ENCODE peak calls at places on chromosomes 16 and 17, in four cellular contexts. One of them, this sample, is unnamed.

GRCh38 chr17:81854974-81855774 is 5.2 kb downstream of the P4HB start:
- DNase-seq in endothelial cell of umbilical vein: no peak
- DNase-seq in tibial nerve: no peak
- DNase-seq in GM23338: peak
- DNase-seq in this sample: peak

GRCh38 chr16:86866986-86867722 is 288.8 kb downstream of the FOXL1 start:
- DNase-seq in endothelial cell of umbilical vein: no peak
- DNase-seq in tibial nerve: no peak
- DNase-seq in GM23338: no peak
- DNase-seq in this sample: no peak

GRCh38 chr17:47363171-47363570 is 39.4 kb downstream of the EFCAB13 start:
- DNase-seq in endothelial cell of umbilical vein: no peak
- DNase-seq in tibial nerve: no peak
- DNase-seq in GM23338: no peak
- DNase-seq in this sample: peak

GRCh38 chr17:62700964-62701705 is 73.7 kb downstream of the MRC2 start:
- DNase-seq in endothelial cell of umbilical vein: no peak
- DNase-seq in tibial nerve: no peak
- DNase-seq in GM23338: no peak
- DNase-seq in this sample: no peak

GRCh38 chr17:1714980-1715802 is 5.0 kb upstream of the TLCD2 start:
- DNase-seq in endothelial cell of umbilical vein: peak
- DNase-seq in tibial nerve: peak
- DNase-seq in GM23338: peak
- DNase-seq in this sample: peak

GRCh38 chr16:30006659-30007377 is 4.0 kb downstream of the DOC2A start:
- DNase-seq in endothelial cell of umbilical vein: no peak
- DNase-seq in tibial nerve: no peak
- DNase-seq in GM23338: no peak
- DNase-seq in this sample: no peak

GRCh38 chr17:78717431-78717980 is 64.6 kb downstream of the CYTH1 start:
- DNase-seq in endothelial cell of umbilical vein: peak
- DNase-seq in tibial nerve: peak
- DNase-seq in GM23338: peak
- DNase-seq in this sample: peak

GRCh38 chr17:58323420-58324408 is 4.9 kb downstream of the TSPOAP1 start:
- DNase-seq in endothelial cell of umbilical vein: no peak
- DNase-seq in tibial nerve: no peak
- DNase-seq in GM23338: no peak
- DNase-seq in this sample: no peak

GRCh38 chr16:66660422-66661209 is 35.9 kb downstream of the CMTM4 start:
- DNase-seq in endothelial cell of umbilical vein: peak
- DNase-seq in tibial nerve: peak
- DNase-seq in GM23338: peak
- DNase-seq in this sample: peak

GRCh38 chr17:36183001-36183810 is 6.8 kb upstream of the TBC1D3B start:
- DNase-seq in endothelial cell of umbilical vein: no peak
- DNase-seq in tibial nerve: no peak
- DNase-seq in GM23338: peak
- DNase-seq in this sample: peak

GRCh38 chr17:36185416-36185815 is 9.0 kb upstream of the TBC1D3B start:
- DNase-seq in endothelial cell of umbilical vein: no peak
- DNase-seq in tibial nerve: no peak
- DNase-seq in GM23338: no peak
- DNase-seq in this sample: no peak

GRCh38 chr17:36183811-36184765 is 7.7 kb upstream of the TBC1D3B start:
- DNase-seq in endothelial cell of umbilical vein: no peak
- DNase-seq in tibial nerve: no peak
- DNase-seq in GM23338: no peak
- DNase-seq in this sample: no peak

DNA sequence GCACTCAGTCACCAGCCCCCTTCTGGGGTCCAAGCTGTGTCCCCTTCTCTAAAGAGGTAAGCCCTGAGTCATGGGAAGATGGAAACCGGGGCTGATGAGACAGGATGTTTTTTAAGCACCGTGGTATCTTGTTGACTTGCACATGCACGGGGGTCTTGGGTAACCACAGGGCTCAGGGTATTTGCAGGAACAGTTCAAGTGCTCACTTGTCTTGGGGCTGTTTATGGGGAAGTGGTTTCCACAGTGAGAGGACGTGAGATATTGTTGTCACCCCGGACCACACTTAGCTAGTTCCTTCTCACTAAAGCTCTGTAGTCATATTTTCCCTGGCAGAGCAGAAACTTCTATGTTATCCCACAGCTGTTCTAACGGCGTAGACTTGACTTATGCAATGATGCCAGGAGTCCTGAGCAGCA is 7.7 kb downstream of the CCL3L1 start:
- DNase-seq in endothelial cell of umbilical vein: no peak
- DNase-seq in tibial nerve: no peak
- DNase-seq in GM23338: no peak
- DNase-seq in this sample: no peak
- H3K27ac ChIP-seq in endothelial cell of umbilical vein: no peak
- H3K27ac ChIP-seq in tibial nerve: no peak
- H3K27ac ChIP-seq in GM23338: no peak
- H3K27ac ChIP-seq in this sample: no peak

GRCh38 chr16:15880434-15880833 is 8.0 kb downstream of the CEP20 start:
- DNase-seq in endothelial cell of umbilical vein: no peak
- DNase-seq in tibial nerve: no peak
- DNase-seq in GM23338: no peak
- DNase-seq in this sample: no peak

GRCh38 chr16:15876503-15876902 is 11.9 kb downstream of the CEP20 start:
- DNase-seq in endothelial cell of umbilical vein: no peak
- DNase-seq in tibial nerve: no peak
- DNase-seq in GM23338: no peak
- DNase-seq in this sample: no peak

GRCh38 chr16:15873737-15874136 is 14.7 kb downstream of the CEP20 start:
- DNase-seq in endothelial cell of umbilical vein: no peak
- DNase-seq in tibial nerve: no peak
- DNase-seq in GM23338: no peak
- DNase-seq in this sample: no peak

GRCh38 chr16:15879255-15879804 is 9.1 kb downstream of the CEP20 start:
- DNase-seq in endothelial cell of umbilical vein: peak
- DNase-seq in tibial nerve: no peak
- DNase-seq in GM23338: no peak
- DNase-seq in this sample: peak

GRCh38 chr16:15874745-15875314 is 13.6 kb downstream of the CEP20 start:
- DNase-seq in endothelial cell of umbilical vein: peak
- DNase-seq in tibial nerve: peak
- DNase-seq in GM23338: peak
- DNase-seq in this sample: peak
- TF ChIP-seq CTCF in endothelial cell of umbilical vein: peak
- TF ChIP-seq CTCF in tibial nerve: peak
- TF ChIP-seq CTCF in GM23338: peak
- TF ChIP-seq CTCF in this sample: peak

GRCh38 chr17:68610554-68610953 is 9.4 kb upstream of the FAM20A start:
- DNase-seq in endothelial cell of umbilical vein: no peak
- DNase-seq in tibial nerve: no peak
- DNase-seq in GM23338: no peak
- DNase-seq in this sample: no peak
- H3K4me3 ChIP-seq in endothelial cell of umbilical vein: no peak
- H3K4me3 ChIP-seq in tibial nerve: no peak
- H3K4me3 ChIP-seq in GM23338: no peak
- H3K4me3 ChIP-seq in this sample: no peak

GRCh38 chr17:30068465-30068864 is 48.2 kb upstream of the NSRP1 start:
- DNase-seq in endothelial cell of umbilical vein: no peak
- DNase-seq in tibial nerve: no peak
- DNase-seq in GM23338: no peak
- DNase-seq in this sample: no peak

GRCh38 chr17:30074726-30075125 is 41.9 kb upstream of the NSRP1 start:
- DNase-seq in endothelial cell of umbilical vein: no peak
- DNase-seq in tibial nerve: no peak
- DNase-seq in GM23338: no peak
- DNase-seq in this sample: no peak

GRCh38 chr17:30074254-30074653 is 42.4 kb upstream of the NSRP1 start:
- DNase-seq in endothelial cell of umbilical vein: no peak
- DNase-seq in tibial nerve: no peak
- DNase-seq in GM23338: no peak
- DNase-seq in this sample: no peak
- H3K27ac ChIP-seq in endothelial cell of umbilical vein: no peak
- H3K27ac ChIP-seq in tibial nerve: no peak
- H3K27ac ChIP-seq in GM23338: no peak
- H3K27ac ChIP-seq in this sample: no peak

DNA sequence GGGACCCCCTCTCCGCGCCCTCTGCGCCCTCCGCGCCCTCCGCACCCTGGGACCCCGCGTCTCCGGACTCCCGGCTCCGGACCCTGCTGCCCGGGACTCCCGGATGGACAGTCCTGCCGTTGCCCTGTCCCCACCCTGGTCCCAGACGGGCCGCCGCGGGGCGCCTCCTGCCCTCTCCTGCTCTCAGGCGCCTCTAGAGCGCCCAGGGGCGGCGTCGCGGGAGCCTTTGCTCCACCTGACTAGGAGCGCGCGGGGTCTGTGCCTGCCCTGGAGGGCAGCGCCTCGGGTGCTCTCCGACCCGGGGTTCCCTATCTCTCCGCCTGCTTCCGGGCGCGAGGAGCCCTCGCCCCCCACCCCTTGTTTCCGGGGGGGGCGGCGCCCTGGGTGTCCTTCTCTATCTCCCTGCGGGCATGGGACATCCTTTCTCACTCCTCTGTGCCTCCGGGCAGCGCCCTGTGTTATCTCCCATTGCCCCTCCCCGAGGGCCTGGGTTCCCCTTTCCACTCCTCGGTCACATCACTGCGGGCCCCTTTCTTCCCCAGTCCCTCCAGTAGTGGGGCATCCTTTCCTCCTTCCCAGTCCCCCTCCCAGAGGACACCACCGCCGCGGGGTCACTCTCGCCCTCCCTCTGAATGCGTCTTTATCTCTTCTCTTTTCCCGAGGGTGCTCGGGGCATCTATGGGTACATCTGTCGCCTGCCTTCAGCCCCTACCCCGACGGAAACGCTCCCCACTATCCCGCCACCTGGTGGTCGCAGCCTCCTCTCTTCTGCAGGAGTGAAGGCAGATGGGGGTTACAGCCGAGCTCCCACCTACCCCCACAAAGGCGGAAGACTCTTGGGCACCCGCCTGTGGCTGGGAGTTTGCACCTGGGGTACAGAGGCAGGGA is 865 bp downstream of the PRKCB start:
- DNase-seq in endothelial cell of umbilical vein: no peak
- DNase-seq in tibial nerve: no peak
- DNase-seq in GM23338: peak
- DNase-seq in this sample: no peak
- TF ChIP-seq CTCF in endothelial cell of umbilical vein: no peak
- TF ChIP-seq CTCF in tibial nerve: no peak
- TF ChIP-seq CTCF in GM23338: peak
- TF ChIP-seq CTCF in this sample: no peak

DNA sequence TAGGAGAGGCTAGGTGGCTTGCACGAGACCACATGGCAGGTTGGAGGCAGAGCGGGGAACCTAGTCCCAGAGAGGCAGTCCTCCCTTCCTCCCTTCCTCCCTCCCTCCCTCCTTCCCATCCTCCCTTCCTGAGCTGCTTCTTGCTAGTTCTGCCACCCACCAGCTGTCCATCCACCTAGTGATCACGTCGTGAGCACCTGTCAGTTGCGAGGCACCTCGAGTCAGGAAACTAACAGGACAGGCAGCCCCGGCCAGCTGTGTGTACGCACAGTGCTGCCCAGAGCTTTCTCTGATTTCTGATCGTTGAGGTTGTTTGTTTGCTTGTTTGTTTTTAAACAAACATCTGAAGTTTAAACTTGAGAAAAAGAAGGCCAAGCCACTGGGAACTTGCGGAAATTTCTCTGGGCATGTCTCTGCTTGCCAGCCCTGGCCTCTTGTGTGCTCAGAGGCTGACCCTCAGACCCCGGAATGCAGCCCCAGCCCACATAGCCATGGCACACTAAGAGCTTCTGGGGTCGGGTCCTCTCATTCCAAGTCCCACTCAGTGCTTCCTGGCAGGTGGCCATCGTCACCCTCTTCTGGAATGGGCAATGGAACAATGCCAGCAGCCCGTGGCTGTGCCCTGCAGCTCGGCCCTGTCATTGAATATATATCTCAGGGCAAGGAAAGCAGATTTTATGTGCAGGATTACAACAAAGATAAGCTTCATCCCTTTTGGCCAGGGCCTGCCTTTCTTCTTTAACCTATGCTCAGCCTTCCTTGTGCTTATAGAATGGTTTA is 174.0 kb downstream of the KATNIP start:
- DNase-seq in endothelial cell of umbilical vein: peak
- DNase-seq in tibial nerve: no peak
- DNase-seq in GM23338: no peak
- DNase-seq in this sample: no peak
- H3K4me3 ChIP-seq in endothelial cell of umbilical vein: no peak
- H3K4me3 ChIP-seq in tibial nerve: no peak
- H3K4me3 ChIP-seq in GM23338: no peak
- H3K4me3 ChIP-seq in this sample: no peak

DNA sequence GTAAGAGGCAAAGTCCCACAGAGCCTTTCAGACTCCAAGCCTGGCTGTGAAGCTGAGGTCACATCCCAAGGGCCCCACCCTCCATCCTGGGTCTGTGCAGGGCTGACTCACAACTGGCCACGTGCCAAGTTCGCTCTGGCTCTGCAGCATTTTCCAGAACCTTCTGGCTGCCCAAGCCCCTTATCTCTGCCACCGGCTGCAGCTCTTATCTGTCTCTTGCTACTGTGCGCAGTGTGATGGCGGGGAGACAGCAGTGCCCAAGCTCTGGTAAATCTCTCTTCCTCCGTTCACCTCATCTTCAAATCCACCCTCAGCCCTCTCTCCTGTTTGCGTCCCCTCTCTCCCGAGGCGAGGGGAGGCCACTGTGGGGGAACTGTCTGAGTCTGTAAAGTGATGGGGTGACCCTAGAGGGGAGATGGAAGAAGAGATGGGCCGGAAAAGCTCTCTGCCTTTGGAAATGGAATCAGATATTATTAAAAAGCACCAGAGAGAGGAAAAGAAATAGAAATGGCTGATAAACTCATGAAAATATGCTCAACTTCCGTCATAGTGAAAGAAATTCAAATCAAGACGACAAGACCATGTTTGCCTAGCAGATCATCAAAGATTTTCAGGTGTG is 162.7 kb upstream of the CDC42EP4 start:
- DNase-seq in endothelial cell of umbilical vein: peak
- DNase-seq in tibial nerve: peak
- DNase-seq in GM23338: no peak
- DNase-seq in this sample: peak
- H3K27ac ChIP-seq in endothelial cell of umbilical vein: no peak
- H3K27ac ChIP-seq in tibial nerve: no peak
- H3K27ac ChIP-seq in GM23338: no peak
- H3K27ac ChIP-seq in this sample: no peak